ENCODE peak calls at places on chromosome 2, in seven cellular contexts. One of them, this sample, is unnamed. For H4K20me1, the result is how much of the 10 kb centered on the place peaks cover.

GRCh38 chr2:217950401-217950871 is 52.4 kb downstream of the TNS1 start:
- DNase-seq in hepatocyte: peak
- DNase-seq in DND-41: no peak
- DNase-seq in endothelial cell of umbilical vein: no peak
- DNase-seq in OCI-LY7: no peak
- DNase-seq in H9: no peak
- DNase-seq in IMR-90: no peak
- DNase-seq in this sample: no peak

GRCh38 chr2:70553334-70553583 is 367 bp downstream of the TGFA start:
- DNase-seq in hepatocyte: peak
- DNase-seq in endothelial cell of umbilical vein: no peak
- DNase-seq in H9: peak
- DNase-seq in IMR-90: no peak
- DNase-seq in DND-41: no peak
- DNase-seq in OCI-LY7: no peak
- DNase-seq in this sample: no peak

GRCh38 chr2:120079647-120080046 is 66.8 kb downstream of the EPB41L5 start:
- DNase-seq in OCI-LY7: no peak
- DNase-seq in H9: no peak
- DNase-seq in hepatocyte: no peak
- DNase-seq in DND-41: no peak
- DNase-seq in IMR-90: no peak
- DNase-seq in endothelial cell of umbilical vein: peak
- DNase-seq in this sample: no peak

GRCh38 chr2:167127135-167127534 is 238.9 kb downstream of the XIRP2 start:
- DNase-seq in hepatocyte: peak
- DNase-seq in DND-41: no peak
- DNase-seq in H9: no peak
- DNase-seq in OCI-LY7: peak
- DNase-seq in IMR-90: peak
- DNase-seq in endothelial cell of umbilical vein: peak
- DNase-seq in this sample: peak

GRCh38 chr2:56191617-56192016 is 7.8 kb downstream of the CCDC85A start:
- DNase-seq in H9: peak
- DNase-seq in hepatocyte: peak
- DNase-seq in DND-41: no peak
- DNase-seq in OCI-LY7: peak
- DNase-seq in endothelial cell of umbilical vein: peak
- DNase-seq in IMR-90: peak
- DNase-seq in this sample: no peak

GRCh38 chr2:89848114-89848513 is 1156.6 kb downstream of the RPIA start:
- DNase-seq in DND-41: no peak
- DNase-seq in endothelial cell of umbilical vein: no peak
- DNase-seq in IMR-90: no peak
- DNase-seq in H9: no peak
- DNase-seq in OCI-LY7: no peak
- DNase-seq in hepatocyte: no peak
- DNase-seq in this sample: no peak

GRCh38 chr2:169050476-169051240 is 18.7 kb upstream of the DHRS9 start:
- DNase-seq in hepatocyte: no peak
- DNase-seq in DND-41: no peak
- DNase-seq in IMR-90: no peak
- DNase-seq in endothelial cell of umbilical vein: peak
- DNase-seq in OCI-LY7: no peak
- DNase-seq in H9: no peak
- DNase-seq in this sample: peak

GRCh38 chr2:70615222-70615621 is 61.6 kb upstream of the TGFA start:
- DNase-seq in H9: no peak
- DNase-seq in hepatocyte: no peak
- DNase-seq in endothelial cell of umbilical vein: no peak
- DNase-seq in IMR-90: no peak
- DNase-seq in OCI-LY7: no peak
- DNase-seq in DND-41: no peak
- DNase-seq in this sample: no peak

GRCh38 chr2:101625387-101625786 is 72.1 kb upstream of the MAP4K4 start:
- DNase-seq in endothelial cell of umbilical vein: no peak
- DNase-seq in DND-41: no peak
- DNase-seq in OCI-LY7: no peak
- DNase-seq in hepatocyte: peak
- DNase-seq in H9: no peak
- DNase-seq in IMR-90: peak
- DNase-seq in this sample: no peak

GRCh38 chr2:55618649-55619055 is 1.2 kb upstream of the PPP4R3B start:
- DNase-seq in DND-41: peak
- DNase-seq in endothelial cell of umbilical vein: peak
- DNase-seq in hepatocyte: peak
- DNase-seq in H9: peak
- DNase-seq in OCI-LY7: peak
- DNase-seq in IMR-90: peak
- DNase-seq in this sample: peak

GRCh38 chr2:96402591-96402990 is 67.0 kb downstream of the NCAPH start:
- DNase-seq in IMR-90: no peak
- DNase-seq in H9: no peak
- DNase-seq in OCI-LY7: no peak
- DNase-seq in hepatocyte: no peak
- DNase-seq in endothelial cell of umbilical vein: no peak
- DNase-seq in DND-41: no peak
- DNase-seq in this sample: no peak

GRCh38 chr2:104900608-104901007 is 46.7 kb downstream of the POU3F3 start:
- DNase-seq in IMR-90: no peak
- DNase-seq in endothelial cell of umbilical vein: no peak
- DNase-seq in H9: no peak
- DNase-seq in DND-41: no peak
- DNase-seq in OCI-LY7: no peak
- DNase-seq in hepatocyte: no peak
- DNase-seq in this sample: no peak

GRCh38 chr2:64362562-64363026 is 91.4 kb upstream of the LGALSL start:
- DNase-seq in hepatocyte: peak
- DNase-seq in IMR-90: no peak
- DNase-seq in endothelial cell of umbilical vein: no peak
- DNase-seq in OCI-LY7: no peak
- DNase-seq in DND-41: no peak
- DNase-seq in H9: no peak
- DNase-seq in this sample: no peak

GRCh38 chr2:166803314-166803986 is 84.8 kb upstream of the XIRP2 start:
- DNase-seq in IMR-90: peak
- DNase-seq in OCI-LY7: no peak
- DNase-seq in hepatocyte: peak
- DNase-seq in DND-41: no peak
- DNase-seq in endothelial cell of umbilical vein: no peak
- DNase-seq in H9: no peak
- DNase-seq in this sample: peak

GRCh38 chr2:229164545-229165249 is 106.4 kb downstream of the PID1 start:
- DNase-seq in H9: no peak
- DNase-seq in DND-41: no peak
- DNase-seq in endothelial cell of umbilical vein: no peak
- DNase-seq in hepatocyte: peak
- DNase-seq in IMR-90: peak
- DNase-seq in OCI-LY7: no peak
- DNase-seq in this sample: peak

GRCh38 chr2:28413152-28413895 is 20.7 kb downstream of the FOSL2 start:
- DNase-seq in H9: peak
- DNase-seq in endothelial cell of umbilical vein: no peak
- DNase-seq in DND-41: peak
- DNase-seq in hepatocyte: no peak
- DNase-seq in OCI-LY7: no peak
- DNase-seq in IMR-90: peak
- DNase-seq in this sample: peak
- H4K20me1 ChIP-seq in H9: under half
- H4K20me1 ChIP-seq in endothelial cell of umbilical vein: under half
- H4K20me1 ChIP-seq in DND-41: under half
- H4K20me1 ChIP-seq in hepatocyte: half or more
- H4K20me1 ChIP-seq in OCI-LY7: under half
- H4K20me1 ChIP-seq in IMR-90: half or more
- H4K20me1 ChIP-seq in this sample: under half

DNA sequence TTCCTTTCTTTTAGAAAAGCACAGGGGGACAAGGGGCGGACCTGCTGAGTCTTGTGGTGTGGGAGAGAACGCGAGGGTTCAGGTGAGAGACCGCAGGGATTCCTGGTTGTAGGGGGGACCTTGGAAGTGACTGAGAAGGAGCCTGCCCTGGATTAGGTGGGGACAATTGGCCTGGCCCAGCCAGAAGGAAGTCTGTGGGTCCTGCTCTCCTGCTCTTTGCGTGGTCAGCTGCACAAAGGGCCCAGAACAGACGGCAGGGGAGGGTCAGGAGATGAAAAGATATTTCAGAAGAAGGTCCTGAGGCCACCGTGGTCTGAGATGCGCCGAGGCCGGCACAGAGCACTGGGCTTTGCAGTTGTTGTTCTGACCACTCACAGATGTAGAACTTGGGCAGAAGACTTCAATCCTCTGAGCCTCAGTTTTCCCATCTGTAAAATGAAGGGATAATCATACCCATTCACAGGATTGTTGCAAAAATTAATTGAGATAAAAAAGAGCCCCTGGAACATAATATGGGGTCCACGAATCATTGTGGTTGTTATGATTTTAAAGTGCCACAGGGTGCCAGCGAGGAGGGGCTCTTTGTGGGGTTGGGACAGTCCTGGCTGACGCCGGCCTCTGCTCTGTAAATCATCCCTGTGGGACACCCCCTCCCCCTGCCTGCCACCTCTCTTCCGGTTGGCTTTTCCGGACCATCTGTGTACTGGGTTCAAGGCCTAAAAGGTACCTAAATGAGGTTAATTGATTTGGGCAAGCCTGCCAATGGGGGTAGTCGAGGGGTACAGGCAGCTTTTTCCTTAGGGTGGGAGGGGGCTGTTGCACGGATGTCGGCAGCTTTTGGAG is 1.8 kb downstream of the LPIN1 start:
- DNase-seq in endothelial cell of umbilical vein: no peak
- DNase-seq in hepatocyte: no peak
- DNase-seq in DND-41: no peak
- DNase-seq in OCI-LY7: peak
- DNase-seq in IMR-90: no peak
- DNase-seq in H9: no peak
- DNase-seq in this sample: no peak
- H4K20me1 ChIP-seq in endothelial cell of umbilical vein: under half
- H4K20me1 ChIP-seq in hepatocyte: half or more
- H4K20me1 ChIP-seq in DND-41: under half
- H4K20me1 ChIP-seq in OCI-LY7: under half
- H4K20me1 ChIP-seq in IMR-90: under half
- H4K20me1 ChIP-seq in H9: under half
- H4K20me1 ChIP-seq in this sample: under half

GRCh38 chr2:109145286-109145685 is 16.3 kb downstream of the SH3RF3 start:
- DNase-seq in OCI-LY7: no peak
- DNase-seq in H9: no peak
- DNase-seq in IMR-90: no peak
- DNase-seq in hepatocyte: no peak
- DNase-seq in endothelial cell of umbilical vein: no peak
- DNase-seq in DND-41: no peak
- DNase-seq in this sample: no peak
- H4K20me1 ChIP-seq in OCI-LY7: under half
- H4K20me1 ChIP-seq in H9: under half
- H4K20me1 ChIP-seq in IMR-90: half or more
- H4K20me1 ChIP-seq in hepatocyte: under half
- H4K20me1 ChIP-seq in endothelial cell of umbilical vein: under half
- H4K20me1 ChIP-seq in DND-41: under half
- H4K20me1 ChIP-seq in this sample: under half

GRCh38 chr2:127074936-127075335 is 32.0 kb downstream of the BIN1 start:
- DNase-seq in DND-41: no peak
- DNase-seq in OCI-LY7: no peak
- DNase-seq in hepatocyte: no peak
- DNase-seq in H9: no peak
- DNase-seq in IMR-90: no peak
- DNase-seq in endothelial cell of umbilical vein: no peak
- DNase-seq in this sample: no peak

GRCh38 chr2:127076290-127076689 is 30.7 kb downstream of the BIN1 start:
- DNase-seq in DND-41: no peak
- DNase-seq in IMR-90: no peak
- DNase-seq in endothelial cell of umbilical vein: no peak
- DNase-seq in hepatocyte: no peak
- DNase-seq in H9: no peak
- DNase-seq in OCI-LY7: no peak
- DNase-seq in this sample: no peak

GRCh38 chr2:127075821-127076220 is 31.1 kb downstream of the BIN1 start:
- DNase-seq in DND-41: no peak
- DNase-seq in endothelial cell of umbilical vein: no peak
- DNase-seq in OCI-LY7: no peak
- DNase-seq in hepatocyte: no peak
- DNase-seq in IMR-90: no peak
- DNase-seq in H9: no peak
- DNase-seq in this sample: no peak

GRCh38 chr2:127072970-127073369 is 34.0 kb downstream of the BIN1 start:
- DNase-seq in DND-41: no peak
- DNase-seq in hepatocyte: no peak
- DNase-seq in IMR-90: no peak
- DNase-seq in H9: no peak
- DNase-seq in OCI-LY7: no peak
- DNase-seq in endothelial cell of umbilical vein: no peak
- DNase-seq in this sample: no peak

DNA sequence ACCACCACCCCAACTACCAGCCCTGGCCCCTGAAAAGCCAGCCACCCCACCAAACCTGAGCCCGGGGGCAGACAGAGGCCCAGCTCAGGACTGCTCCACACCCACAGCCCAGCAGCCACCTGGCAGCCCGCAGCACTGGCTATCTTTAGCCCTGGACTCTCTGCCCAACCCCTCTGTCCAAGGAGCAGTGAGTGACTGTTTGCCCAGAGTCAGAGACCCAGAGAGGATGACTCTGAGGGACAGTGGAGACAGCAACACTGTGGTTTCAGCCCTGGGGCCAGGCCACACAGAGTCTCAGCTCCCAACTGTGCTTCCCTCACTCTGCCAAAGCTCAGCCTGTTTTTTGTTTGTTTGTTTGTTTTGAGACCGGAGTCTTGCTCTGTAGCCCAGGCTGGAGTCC is 32.6 kb downstream of the BIN1 start:
- DNase-seq in H9: no peak
- DNase-seq in IMR-90: no peak
- DNase-seq in OCI-LY7: no peak
- DNase-seq in DND-41: no peak
- DNase-seq in hepatocyte: no peak
- DNase-seq in endothelial cell of umbilical vein: no peak
- DNase-seq in this sample: no peak
- H4K20me1 ChIP-seq in H9: under half
- H4K20me1 ChIP-seq in IMR-90: under half
- H4K20me1 ChIP-seq in OCI-LY7: under half
- H4K20me1 ChIP-seq in DND-41: under half
- H4K20me1 ChIP-seq in hepatocyte: under half
- H4K20me1 ChIP-seq in endothelial cell of umbilical vein: under half
- H4K20me1 ChIP-seq in this sample: under half

GRCh38 chr2:99356853-99357252 is 19.7 kb downstream of the EIF5B start:
- DNase-seq in endothelial cell of umbilical vein: no peak
- DNase-seq in H9: no peak
- DNase-seq in IMR-90: no peak
- DNase-seq in hepatocyte: no peak
- DNase-seq in DND-41: no peak
- DNase-seq in OCI-LY7: no peak
- DNase-seq in this sample: no peak

GRCh38 chr2:99350194-99350593 is 13.0 kb downstream of the EIF5B start:
- DNase-seq in OCI-LY7: no peak
- DNase-seq in IMR-90: no peak
- DNase-seq in DND-41: no peak
- DNase-seq in endothelial cell of umbilical vein: no peak
- DNase-seq in hepatocyte: no peak
- DNase-seq in H9: no peak
- DNase-seq in this sample: no peak

GRCh38 chr2:99348173-99348572 is 11.0 kb downstream of the EIF5B start:
- DNase-seq in H9: no peak
- DNase-seq in IMR-90: no peak
- DNase-seq in OCI-LY7: peak
- DNase-seq in endothelial cell of umbilical vein: no peak
- DNase-seq in DND-41: no peak
- DNase-seq in hepatocyte: no peak
- DNase-seq in this sample: no peak

GRCh38 chr2:99354060-99354459 is 16.9 kb downstream of the EIF5B start:
- DNase-seq in hepatocyte: no peak
- DNase-seq in OCI-LY7: no peak
- DNase-seq in IMR-90: peak
- DNase-seq in DND-41: no peak
- DNase-seq in H9: no peak
- DNase-seq in endothelial cell of umbilical vein: no peak
- DNase-seq in this sample: no peak
- H4K20me1 ChIP-seq in hepatocyte: under half
- H4K20me1 ChIP-seq in OCI-LY7: under half
- H4K20me1 ChIP-seq in IMR-90: under half
- H4K20me1 ChIP-seq in DND-41: half or more
- H4K20me1 ChIP-seq in H9: under half
- H4K20me1 ChIP-seq in endothelial cell of umbilical vein: under half
- H4K20me1 ChIP-seq in this sample: under half